ENCODE peak calls at places on chromosomes 1 and 21, in nine cellular contexts. R is HL-60; V is Calu3; L is stimulated activated CD4-positive, alpha-beta T cell treated with anti-CD3 and anti-CD28 coated beads, TNF-alpha, amount 100 ng/mL, for 1 hour; I is epithelial cell of esophagus; F is left ventricle myocardium inferior; Q is A549; N is HTR-8/SVneo; A is memory B cell. Z is an unnamed sample.

GRCh38 chr1:60504206-60504868 is 430.8 kb upstream of the C1orf87 start:
- DNase-seq in R (no peak), N (no peak), A (no peak), Q (no peak), L (no peak), F (no peak), V (no peak), I (no peak), Z (no peak)

GRCh38 chr1:161166669-161167548 is 683 bp downstream of the PPOX start:
- DNase-seq in Q (no peak), A (no peak), L (no peak), F (no peak), V (peak), N (no peak), R (no peak), I (no peak), Z (no peak)

GRCh38 chr1:70438529-70438928 is 27.5 kb downstream of the CTH start:
- DNase-seq in Q (no peak), A (no peak), R (no peak), N (no peak), I (peak), L (no peak), V (no peak), F (no peak), Z (no peak)

GRCh38 chr21:22585558-22585957 is 1587.3 kb downstream of the NCAM2 start:
- DNase-seq in Q (no peak), N (no peak), R (peak), I (no peak), L (no peak), F (no peak), V (no peak), A (no peak), Z (peak)

GRCh38 chr1:10171995-10172669 is 38.2 kb upstream of the KIF1B start:
- DNase-seq in A (no peak), L (no peak), I (no peak), V (no peak), N (no peak), F (no peak), Q (no peak), R (no peak), Z (no peak)

GRCh38 chr1:191174298-191174697 is 696.6 kb upstream of the BRINP3 start:
- DNase-seq in N (no peak), V (no peak), R (no peak), I (no peak), L (no peak), Q (no peak), A (no peak), F (no peak), Z (no peak)

GRCh38 chr1:171904778-171905449 is 63.6 kb downstream of the DNM3 start:
- DNase-seq in R (no peak), I (peak), L (no peak), F (no peak), A (no peak), N (no peak), V (no peak), Q (no peak), Z (peak)

GRCh38 chr1:22626219-22626902 is 10.1 kb upstream of the C1QA start:
- DNase-seq in R (no peak), A (no peak), F (no peak), L (no peak), Q (no peak), V (no peak), I (no peak), N (no peak), Z (no peak)

GRCh38 chr1:181094813-181095212 is 6.3 kb downstream of the IER5 start:
- DNase-seq in L (no peak), Q (no peak), A (no peak), R (no peak), I (no peak), V (no peak), F (no peak), N (no peak), Z (no peak)

GRCh38 chr1:69913967-69914366 is 291.4 kb downstream of the LRRC40 start:
- DNase-seq in Q (no peak), A (no peak), F (no peak), N (peak), I (no peak), V (no peak), R (no peak), L (no peak), Z (no peak)

GRCh38 chr21:45339430-45340405 is 52.0 kb upstream of the POFUT2 start:
- DNase-seq in Q (no peak), N (no peak), L (no peak), A (no peak), F (no peak), R (no peak), V (no peak), I (no peak), Z (no peak)

Z was measured in AML-193.